ENCODE peak calls at places on chromosomes 16 and 17, in four cellular contexts. B is globus pallidus, L is NCI-H2081, X is mesendoderm. T is an unnamed sample.

GRCh38 chr16:88342491-88342890 is 40.3 kb upstream of the ZNF469 start:
- DNase-seq in B (no peak), L (no peak), X (no peak), T (no peak)

GRCh38 chr16:49836218-49836617 is 19.7 kb downstream of the ZNF423 start:
- DNase-seq in B (no peak), L (no peak), X (no peak), T (no peak)

GRCh38 chr17:32609085-32609484 is 122.3 kb downstream of the CDK5R1 start:
- DNase-seq in B (no peak), L (no peak), X (no peak), T (peak; percentile 78)

GRCh38 chr17:28381141-28381825 is 9.8 kb downstream of the SARM1 start:
- DNase-seq in B (no peak), L (no peak), X (peak; percentile 82), T (no peak)

GRCh38 chr17:883586-883962 is 96.0 kb downstream of the NXN start:
- DNase-seq in B (no peak), L (no peak), X (no peak), T (no peak)

GRCh38 chr17:63984651-63985386 is 12.1 kb upstream of the SCN4A start:
- DNase-seq in B (no peak), L (no peak), X (no peak), T (no peak)

GRCh38 chr17:8496081-8496480 is 60.4 kb downstream of the NDEL1 start:
- DNase-seq in B (no peak), L (no peak), X (no peak), T (no peak)

GRCh38 chr17:14833201-14833773 is 431.8 kb downstream of the PMP22 start:
- DNase-seq in B (no peak), L (no peak), X (no peak), T (no peak)

GRCh38 chr17:12977008-12977751 is 40.6 kb downstream of the ELAC2 start:
- DNase-seq in B (no peak), L (no peak), X (peak; percentile 54), T (no peak)

GRCh38 chr16:52852978-52853377 is 199.7 kb downstream of the CHD9NB start:
- DNase-seq in B (no peak), L (no peak), X (peak; percentile 3), T (no peak)

GRCh38 chr17:1229354-1229890 is 40.8 kb upstream of the BHLHA9 start:
- DNase-seq in B (peak; percentile 33), L (no peak), X (no peak), T (peak; percentile 85)

GRCh38 chr17:28747046-28747691 is 3.4 kb downstream of the TRAF4 start:
- DNase-seq in B (peak; percentile 78), L (peak; percentile 41), X (peak; percentile 78), T (no peak)

GRCh38 chr16:86988920-86989715 is 328.1 kb downstream of the C16orf95 start:
- DNase-seq in B (no peak), L (no peak), X (no peak), T (no peak)

GRCh38 chr17:82937411-82938371 is 97.9 kb upstream of the ZNF750 start:
- DNase-seq in B (no peak), L (no peak), X (no peak), T (no peak)

GRCh38 chr17:60080545-60080944 is 1.8 kb upstream of the HEATR6 start:
- DNase-seq in B (no peak), L (no peak), X (no peak), T (no peak)

GRCh38 chr17:71423871-71424546 is 696.8 kb upstream of the SOX9 start:
- DNase-seq in B (no peak), L (peak; percentile 91), X (peak; percentile 57), T (peak; percentile 95)

GRCh38 chr17:28038802-28039600 is 3.5 kb upstream of the NLK start:
- DNase-seq in B (no peak), L (no peak), X (no peak), T (no peak)

GRCh38 chr16:6709736-6710135 is 622.9 kb upstream of the RBFOX1 start:
- DNase-seq in B (no peak), L (no peak), X (no peak), T (no peak)

GRCh38 chr16:10946308-10946707 is 1.9 kb downstream of the CLEC16A start:
- DNase-seq in B (no peak), L (no peak), X (peak; percentile 90), T (no peak)

GRCh38 chr17:18258356-18259038 is at the start of gene FLII:
- DNase-seq in B (peak; percentile 77), L (no peak), X (peak; percentile 72), T (peak; percentile 60)

GRCh38 chr16:55367796-55368195 is 43.8 kb downstream of the IRX6 start:
- DNase-seq in B (no peak), L (no peak), X (no peak), T (no peak)

GRCh38 chr17:17515921-17516295 is 19.7 kb upstream of the RASD1 start:
- DNase-seq in B (no peak), L (no peak), X (no peak), T (no peak)